ENCODE peak calls at places on chromosomes 11 and 22, in ten cellular contexts. S, W, B, N, Z, C, X, P, K and Y are unnamed samples. For H3K4me1, the result is how much of the 10 kb centered on the place peaks cover.

GRCh38 chr22:42275970-42276369 is 5.5 kb upstream of the TCF20 start:
- DNase-seq in C (no peak), S (no peak), B (no peak), P (no peak), K (no peak), N (no peak), W (no peak), X (no peak), Z (no peak), Y (no peak)

GRCh38 chr22:39575552-39575825 is 4.9 kb downstream of the CACNA1I start:
- DNase-seq in S (no peak), N (no peak), P (no peak), W (no peak), X (no peak), B (no peak), K (no peak), Z (no peak), C (no peak), Y (no peak)

GRCh38 chr22:38110863-38111852 is 674 bp upstream of the BAIAP2L2 start:
- DNase-seq in P (no peak), K (no peak), X (peak), W (peak), S (no peak), N (no peak), Z (no peak), C (peak), B (no peak), Y (no peak)

GRCh38 chr11:100515087-100515486 is 172.0 kb upstream of the ARHGAP42 start:
- DNase-seq in W (no peak), Z (peak), N (no peak), C (no peak), B (no peak), K (no peak), X (no peak), P (no peak), S (no peak), Y (no peak)

GRCh38 chr11:77669848-77670511 is 32.4 kb upstream of the CLNS1A start:
- DNase-seq in K (no peak), P (no peak), N (no peak), C (no peak), W (no peak), Z (peak), S (no peak), X (peak), B (no peak), Y (no peak)

GRCh38 chr11:45685976-45686375 is 20.6 kb upstream of the CHST1 start:
- DNase-seq in N (no peak), X (no peak), Z (no peak), S (no peak), B (no peak), P (no peak), K (no peak), W (no peak), C (no peak), Y (no peak)

GRCh38 chr11:134532176-134532920 is 120.3 kb upstream of the B3GAT1 start:
- DNase-seq in K (no peak), X (no peak), W (peak), Z (no peak), C (no peak), S (no peak), B (no peak), P (no peak), N (no peak), Y (no peak)

GRCh38 chr22:38788846-38789245 is 5.1 kb downstream of the DNAL4 start:
- DNase-seq in B (no peak), X (no peak), S (no peak), Z (no peak), K (peak), C (no peak), N (no peak), P (no peak), W (no peak), Y (no peak)

GRCh38 chr11:11856638-11857037 is 14.9 kb downstream of the USP47 start:
- DNase-seq in S (no peak), K (no peak), X (no peak), P (no peak), Z (peak), B (no peak), W (no peak), C (no peak), N (no peak), Y (no peak)

GRCh38 chr22:35761037-35761436 is 43.4 kb downstream of the APOL5 start:
- DNase-seq in W (no peak), S (no peak), K (no peak), C (no peak), P (no peak), Z (peak), X (peak), N (no peak), B (no peak), Y (peak)

GRCh38 chr22:37187891-37188761 is at the start of gene C1QTNF6:
- DNase-seq in C (peak), X (no peak), N (no peak), Z (peak), P (peak), S (peak), K (peak), B (no peak), W (peak), Y (peak)

GRCh38 chr22:45317551-45318167 is 7.9 kb downstream of the FAM118A start:
- DNase-seq in K (peak), S (peak), Z (peak), B (no peak), W (no peak), X (no peak), N (no peak), C (peak), P (peak), Y (peak)

GRCh38 chr11:107215006-107215405 is 196.7 kb upstream of the GUCY1A2 start:
- DNase-seq in C (no peak), K (no peak), Z (no peak), S (no peak), X (no peak), B (no peak), N (no peak), W (no peak), P (no peak), Y (no peak)

GRCh38 chr11:126405906-126406305 is 50.4 kb downstream of the ST3GAL4 start:
- DNase-seq in B (no peak), X (no peak), N (no peak), P (no peak), K (no peak), C (peak), W (peak), S (no peak), Z (no peak), Y (no peak)

GRCh38 chr11:108494182-108494581 is 4.0 kb downstream of the POGLUT3 start:
- DNase-seq in X (no peak), N (no peak), P (no peak), B (no peak), K (no peak), W (no peak), S (no peak), Z (no peak), C (no peak), Y (no peak)

GRCh38 chr11:73996161-73996747 is 12.6 kb downstream of the UCP3 start:
- DNase-seq in W (peak), K (no peak), Z (no peak), X (no peak), N (no peak), P (no peak), B (no peak), C (peak), S (no peak), Y (no peak)

GRCh38 chr11:78749243-78749730 is 174.6 kb upstream of the NARS2 start:
- DNase-seq in C (no peak), X (no peak), W (no peak), S (no peak), N (no peak), K (peak), Z (no peak), B (no peak), P (no peak), Y (no peak)

GRCh38 chr22:41417622-41418390 is 28.8 kb downstream of the TOB2 start:
- DNase-seq in P (peak), W (peak), S (peak), Z (peak), N (peak), X (no peak), K (no peak), B (peak), C (peak), Y (peak)

GRCh38 chr11:2739531-2740274 is 39.9 kb upstream of the KCNQ1OT1 start:
- DNase-seq in X (no peak), B (no peak), C (peak), Z (no peak), K (no peak), S (no peak), W (peak), N (no peak), P (peak), Y (no peak)

GRCh38 chr11:125890447-125891100 is 3.1 kb downstream of the HYLS1 start:
- DNase-seq in B (no peak), W (no peak), S (no peak), X (no peak), N (no peak), C (no peak), P (no peak), K (no peak), Z (no peak), Y (no peak)

GRCh38 chr11:61254403-61255025 is 13.5 kb downstream of the PGA5 start:
- DNase-seq in P (peak), S (peak), Z (peak), X (peak), N (peak), K (peak), C (peak), B (peak), W (no peak), Y (peak)

GRCh38 chr22:50625131-50625567 is 2.8 kb downstream of the ARSA start:
- DNase-seq in K (no peak), C (no peak), S (no peak), Z (no peak), X (no peak), B (peak), N (no peak), P (no peak), W (peak), Y (no peak)
- H3K4me1 ChIP-seq in K (under half), C (under half), S (under half), Z (under half), X (under half), B (under half), N (half or more), P (under half), W (under half), Y (under half)

GRCh38 chr11:3946445-3947017 is 91.1 kb downstream of the STIM1 start:
- DNase-seq in X (no peak), S (no peak), C (no peak), B (no peak), W (no peak), N (no peak), Z (no peak), K (no peak), P (no peak), Y (no peak)

GRCh38 chr11:3944198-3944597 is 88.7 kb downstream of the STIM1 start:
- DNase-seq in W (no peak), Z (peak), P (peak), K (peak), S (no peak), N (no peak), B (no peak), C (no peak), X (no peak), Y (peak)

GRCh38 chr11:3950996-3951662 is 95.7 kb downstream of the STIM1 start:
- DNase-seq in P (no peak), W (no peak), Z (peak), N (no peak), S (no peak), X (no peak), K (no peak), B (no peak), C (no peak), Y (no peak)

GRCh38 chr11:3949132-3949531 is 93.7 kb downstream of the STIM1 start:
- DNase-seq in B (no peak), Z (no peak), C (no peak), P (no peak), X (no peak), S (no peak), W (no peak), N (no peak), K (no peak), Y (no peak)

DNA sequence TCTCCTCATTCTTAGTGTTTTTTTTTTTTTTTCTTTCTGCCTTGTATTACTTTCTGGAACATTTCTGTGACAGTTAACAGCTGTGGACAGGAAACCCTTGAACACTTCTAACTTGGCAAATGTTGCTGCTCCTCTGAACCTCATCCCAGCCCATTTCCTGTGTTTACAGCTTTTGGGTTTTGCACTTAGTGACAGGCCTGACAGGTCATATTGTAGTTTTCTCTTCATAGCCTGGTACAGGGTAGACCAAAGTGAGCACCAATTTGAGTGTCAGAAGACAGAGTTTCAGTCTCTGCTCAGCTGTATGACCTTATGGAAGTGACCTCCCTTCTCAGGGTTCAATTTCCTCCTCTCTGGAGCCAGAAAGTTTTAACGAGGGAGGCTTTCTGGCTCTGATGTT is 91.6 kb downstream of the STIM1 start:
- DNase-seq in C (no peak), X (no peak), W (no peak), Z (peak), N (no peak), B (no peak), S (no peak), K (no peak), P (peak), Y (peak)
- H3K4me1 ChIP-seq in C (under half), X (under half), W (under half), Z (half or more), N (under half), B (under half), S (under half), K (under half), P (half or more), Y (half or more)

DNA sequence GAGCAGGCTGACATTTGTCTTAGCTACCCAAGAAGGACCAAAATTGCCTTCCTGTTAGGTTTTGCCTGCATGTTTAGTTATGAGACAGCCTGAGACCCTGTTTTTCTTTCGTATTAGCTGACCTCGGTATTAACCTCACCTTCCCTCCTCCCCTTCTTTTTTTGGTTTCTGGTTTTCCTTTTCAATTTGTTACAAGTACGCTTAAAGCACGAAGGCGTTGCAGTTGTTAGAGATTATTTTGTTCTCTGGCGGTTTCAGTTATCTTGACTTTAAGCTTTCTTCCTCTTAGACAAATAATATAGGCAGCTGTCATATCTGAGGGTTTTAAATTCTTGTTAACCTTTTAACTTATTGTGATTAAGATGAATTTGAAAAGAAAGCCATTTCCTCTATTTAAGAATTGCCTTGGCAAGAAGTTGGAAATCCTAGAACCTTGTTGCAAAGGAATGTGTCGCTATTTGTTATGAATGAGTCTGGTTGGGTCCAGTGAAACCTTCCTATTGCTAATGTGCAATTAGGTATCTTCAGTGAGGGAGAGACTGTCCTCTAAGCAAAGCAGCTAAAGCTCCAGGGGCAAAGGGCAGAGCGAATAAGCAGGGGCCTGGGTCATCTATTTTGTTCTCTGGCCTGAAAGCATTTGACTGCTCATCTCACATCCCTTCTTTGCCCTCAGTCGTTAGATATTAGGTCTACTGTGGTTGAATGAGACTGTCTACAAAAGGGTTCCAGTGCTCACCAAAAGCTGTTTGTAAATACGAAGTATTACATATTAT is 45.8 kb downstream of the PACS1 start:
- DNase-seq in W (no peak), S (no peak), C (no peak), Z (peak), B (no peak), N (no peak), X (no peak), K (no peak), P (no peak), Y (no peak)
- H3K4me1 ChIP-seq in W (under half), S (under half), C (under half), Z (under half), B (under half), N (half or more), X (half or more), K (under half), P (half or more), Y (half or more)

DNA sequence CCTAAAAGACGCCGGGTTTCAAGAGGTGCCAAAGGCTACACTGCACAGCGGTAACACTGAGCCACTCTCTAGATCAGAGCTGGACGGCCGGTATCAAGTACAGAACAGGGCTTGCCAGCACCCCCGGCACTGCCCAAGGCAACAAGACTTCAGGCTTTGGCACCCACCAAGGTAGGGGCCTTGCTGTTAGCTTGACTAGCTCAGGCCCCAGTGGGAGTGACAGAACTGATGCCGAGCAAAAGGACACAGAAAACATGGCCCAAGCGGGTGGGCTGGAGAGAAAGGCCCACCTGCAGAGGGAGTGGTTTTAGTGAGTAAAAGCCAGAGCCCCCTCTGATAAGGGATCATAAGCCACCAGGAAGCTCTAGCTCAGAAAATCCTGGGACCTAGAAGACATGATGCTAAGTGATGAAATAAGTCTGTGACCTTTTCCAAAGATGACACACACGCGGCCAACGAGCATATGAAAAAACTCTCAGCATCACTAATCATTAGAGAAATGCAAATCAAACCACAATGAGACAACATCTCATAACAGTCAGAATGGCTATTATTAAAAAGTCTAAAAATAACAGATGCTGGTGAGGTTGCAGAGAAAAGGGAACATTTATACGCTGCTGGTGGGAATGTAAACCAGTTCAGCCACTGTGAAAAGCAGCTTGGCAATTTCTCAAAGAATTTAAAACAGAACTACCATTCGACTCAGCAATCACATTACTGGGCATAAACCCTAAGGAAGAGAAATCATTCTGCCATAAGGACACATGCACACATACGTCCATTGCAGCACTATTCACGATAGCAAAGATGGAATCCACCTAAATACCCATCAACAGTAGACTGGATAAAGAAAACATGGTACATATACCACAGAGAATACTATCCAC is 12.9 kb downstream of the EHD1 start:
- DNase-seq in K (no peak), N (no peak), X (no peak), Z (peak), C (no peak), W (no peak), P (no peak), B (no peak), S (no peak), Y (peak)
- H3K4me1 ChIP-seq in K (under half), N (under half), X (half or more), Z (half or more), C (under half), W (under half), P (half or more), B (under half), S (under half), Y (half or more)

DNA sequence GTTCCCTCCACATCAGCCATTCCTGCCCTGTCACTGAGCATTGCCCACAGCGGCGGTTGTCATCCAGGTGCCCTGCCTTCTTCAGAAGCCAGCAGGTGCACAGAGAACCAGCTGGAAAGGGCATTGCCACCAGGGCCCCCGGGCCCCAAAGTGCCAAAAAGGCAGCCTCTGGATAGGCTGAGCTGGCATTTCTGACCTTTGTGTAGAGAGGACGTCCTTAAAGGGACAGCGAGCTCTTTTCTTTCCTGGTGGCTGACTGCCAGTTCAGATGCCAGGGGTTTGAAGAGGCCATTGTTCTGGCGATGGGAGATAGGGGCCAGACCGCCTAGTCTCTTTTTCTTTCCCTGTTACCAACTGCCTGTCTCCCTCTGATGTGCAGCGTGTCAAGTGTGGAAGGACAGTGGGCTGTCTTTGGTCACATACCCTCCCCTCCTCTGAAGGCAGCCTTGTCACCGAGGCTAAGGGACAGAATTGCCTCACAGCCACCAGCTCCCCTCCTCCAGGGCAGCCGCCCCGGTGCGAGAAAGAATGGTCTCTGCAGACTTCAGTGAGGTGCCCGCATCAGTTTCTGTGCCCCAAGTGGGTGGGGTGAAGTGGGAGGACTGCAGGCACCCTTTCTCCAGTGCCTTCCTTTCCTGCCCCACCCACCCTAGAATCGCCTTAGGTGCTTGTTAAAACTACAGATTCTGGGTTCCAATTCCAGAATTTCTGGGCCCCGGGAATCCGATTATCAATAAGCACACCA is 109.6 kb downstream of the SCN3B start:
- DNase-seq in Z (no peak), C (no peak), N (no peak), W (no peak), B (no peak), K (peak), X (no peak), S (no peak), P (peak), Y (no peak)
- H3K4me1 ChIP-seq in Z (under half), C (under half), N (under half), W (under half), B (under half), K (under half), X (half or more), S (under half), P (under half), Y (under half)

GRCh38 chr11:130165601-130166456 is 6.2 kb downstream of the ST14 start:
- DNase-seq in P (peak), W (no peak), Z (no peak), X (no peak), K (no peak), C (peak), B (no peak), S (no peak), N (no peak), Y (no peak)

GRCh38 chr11:130164221-130164570 is 4.6 kb downstream of the ST14 start:
- DNase-seq in K (no peak), S (no peak), B (no peak), N (no peak), P (no peak), C (no peak), W (no peak), Z (no peak), X (no peak), Y (peak)

GRCh38 chr11:130162733-130163132 is 3.2 kb downstream of the ST14 start:
- DNase-seq in W (no peak), Z (peak), K (no peak), B (no peak), S (no peak), N (no peak), P (no peak), C (peak), X (no peak), Y (no peak)

GRCh38 chr11:130161441-130161840 is 1.9 kb downstream of the ST14 start:
- DNase-seq in B (no peak), W (no peak), Z (no peak), K (no peak), C (peak), N (no peak), S (no peak), X (no peak), P (no peak), Y (no peak)

GRCh38 chr11:130163346-130164220 is 4.0 kb downstream of the ST14 start:
- DNase-seq in Z (no peak), S (no peak), K (no peak), C (peak), N (peak), P (no peak), W (no peak), B (peak), X (no peak), Y (peak)
- H3K4me1 ChIP-seq in Z (under half), S (under half), K (under half), C (half or more), N (half or more), P (under half), W (under half), B (under half), X (under half), Y (half or more)